ENCODE peak calls at places on chromosome 1, in five cellular contexts. R, S, L, E and Q are unnamed samples. For H3K4me1, the result is how much of the 10 kb centered on the place peaks cover.

GRCh38 chr1:182677393-182678098 is 6.8 kb downstream of the RGS8 start:
- DNase-seq in R (no peak), S (no peak), L (no peak), E (no peak), Q (peak)

GRCh38 chr1:228697209-228698016 is 37.9 kb upstream of the RHOU start:
- DNase-seq in R (no peak), S (peak), L (peak), E (peak), Q (no peak)

GRCh38 chr1:221335161-221336101 is 406.5 kb downstream of the DUSP10 start:
- DNase-seq in R (no peak), S (no peak), L (no peak), E (peak), Q (peak)

GRCh38 chr1:190124068-190124467 is 353.6 kb downstream of the BRINP3 start:
- DNase-seq in R (no peak), S (no peak), L (no peak), E (peak), Q (no peak)

GRCh38 chr1:226017070-226017469 is 17.9 kb upstream of the SDE2 start:
- DNase-seq in R (no peak), S (no peak), L (no peak), E (no peak), Q (no peak)

GRCh38 chr1:23367451-23367790 is 2.2 kb downstream of the ZNF436 start:
- DNase-seq in R (no peak), S (no peak), L (peak), E (no peak), Q (peak)

GRCh38 chr1:175013445-175013844 is 9.8 kb downstream of the MRPS14 start:
- DNase-seq in R (no peak), S (no peak), L (no peak), E (no peak), Q (no peak)

GRCh38 chr1:28190996-28191645 is 14.6 kb upstream of the PTAFR start:
- DNase-seq in R (no peak), S (no peak), L (no peak), E (no peak), Q (no peak)

GRCh38 chr1:173082913-173083312 is 32.2 kb upstream of the TNFSF18 start:
- DNase-seq in R (no peak), S (no peak), L (no peak), E (no peak), Q (no peak)

GRCh38 chr1:86695400-86695799 is 9.0 kb upstream of the SH3GLB1 start:
- DNase-seq in R (no peak), S (no peak), L (no peak), E (no peak), Q (no peak)

GRCh38 chr1:222251813-222252212 is 296.1 kb downstream of the HHIPL2 start:
- DNase-seq in R (no peak), S (no peak), L (no peak), E (no peak), Q (no peak)

GRCh38 chr1:72282271-72282656 is at the start of gene NEGR1:
- DNase-seq in R (peak), S (peak), L (peak), E (peak), Q (peak)

GRCh38 chr1:69246109-69246508 is 321.6 kb upstream of the LRRC7 start:
- DNase-seq in R (no peak), S (no peak), L (no peak), E (no peak), Q (peak)

GRCh38 chr1:158833269-158833668 is 2.1 kb downstream of the MNDA start:
- DNase-seq in R (no peak), S (no peak), L (no peak), E (no peak), Q (no peak)

GRCh38 chr1:10968411-10968826 is 44.0 kb upstream of the TARDBP start:
- DNase-seq in R (no peak), S (no peak), L (no peak), E (no peak), Q (no peak)

GRCh38 chr1:23013657-23014056 is 2.0 kb downstream of the TEX46 start:
- DNase-seq in R (peak), S (no peak), L (no peak), E (no peak), Q (peak)

GRCh38 chr1:91032349-91032748 is 10.5 kb upstream of the ZNF644 start:
- DNase-seq in R (no peak), S (no peak), L (no peak), E (no peak), Q (no peak)

GRCh38 chr1:32487182-32487581 is 22.3 kb downstream of the ZBTB8B start:
- DNase-seq in R (no peak), S (no peak), L (no peak), E (no peak), Q (no peak)

GRCh38 chr1:21764615-21765423 is 18.1 kb downstream of the USP48 start:
- DNase-seq in R (no peak), S (no peak), L (no peak), E (peak), Q (peak)

GRCh38 chr1:2208309-2209239 is 14.0 kb upstream of the FAAP20 start:
- DNase-seq in R (no peak), S (peak), L (peak), E (peak), Q (no peak)

GRCh38 chr1:111364690-111365089 is 62.8 kb downstream of the OVGP1 start:
- DNase-seq in R (peak), S (no peak), L (no peak), E (no peak), Q (peak)

GRCh38 chr1:28640766-28641165 is 2.1 kb downstream of the TAF12 start:
- DNase-seq in R (no peak), S (no peak), L (no peak), E (no peak), Q (peak)

GRCh38 chr1:52629021-52629643 is 3.8 kb upstream of the SHISAL2A start:
- DNase-seq in R (peak), S (no peak), L (no peak), E (no peak), Q (peak)

GRCh38 chr1:89757532-89757931 is 63.3 kb upstream of the LRRC8D start:
- DNase-seq in R (no peak), S (peak), L (no peak), E (peak), Q (no peak)

GRCh38 chr1:220298470-220298869 is 26.2 kb upstream of the RAB3GAP2 start:
- DNase-seq in R (no peak), S (no peak), L (no peak), E (no peak), Q (peak)

GRCh38 chr1:47590523-47591225 is 152.8 kb downstream of the FOXD2 start:
- DNase-seq in R (peak), S (no peak), L (no peak), E (no peak), Q (no peak)

GRCh38 chr1:9891207-9891606 is 18.9 kb downstream of the CTNNBIP1 start:
- DNase-seq in R (no peak), S (no peak), L (no peak), E (no peak), Q (peak)

GRCh38 chr1:111948209-111949131 is 41.0 kb downstream of the KCND3 start:
- DNase-seq in R (no peak), S (no peak), L (no peak), E (peak), Q (peak)

GRCh38 chr1:245458234-245458633 is 303.4 kb downstream of the KIF26B start:
- DNase-seq in R (no peak), S (no peak), L (no peak), E (no peak), Q (no peak)

GRCh38 chr1:169527461-169528213 is 41.9 kb upstream of the SLC19A2 start:
- DNase-seq in R (no peak), S (no peak), L (no peak), E (no peak), Q (no peak)

GRCh38 chr1:28804071-28804470 is 7.9 kb upstream of the OPRD1 start:
- DNase-seq in R (no peak), S (no peak), L (no peak), E (no peak), Q (peak)

GRCh38 chr1:117371436-117372151 is 4.3 kb downstream of the MAN1A2 start:
- DNase-seq in R (no peak), S (no peak), L (no peak), E (no peak), Q (peak)

GRCh38 chr1:60994369-60994768 is 88.0 kb upstream of the NFIA start:
- DNase-seq in R (no peak), S (no peak), L (no peak), E (no peak), Q (no peak)

GRCh38 chr1:210394281-210394798 is 65.6 kb downstream of the HHAT start:
- DNase-seq in R (no peak), S (no peak), L (no peak), E (peak), Q (no peak)

GRCh38 chr1:37353871-37354270 is 120.5 kb upstream of the ZC3H12A start:
- DNase-seq in R (no peak), S (no peak), L (no peak), E (no peak), Q (no peak)

GRCh38 chr1:38586993-38587646 is 272.5 kb downstream of the RRAGC start:
- DNase-seq in R (peak), S (peak), L (no peak), E (peak), Q (peak)

GRCh38 chr1:228020686-228021525 is 14.1 kb downstream of the WNT3A start:
- DNase-seq in R (peak), S (peak), L (peak), E (no peak), Q (no peak)

DNA sequence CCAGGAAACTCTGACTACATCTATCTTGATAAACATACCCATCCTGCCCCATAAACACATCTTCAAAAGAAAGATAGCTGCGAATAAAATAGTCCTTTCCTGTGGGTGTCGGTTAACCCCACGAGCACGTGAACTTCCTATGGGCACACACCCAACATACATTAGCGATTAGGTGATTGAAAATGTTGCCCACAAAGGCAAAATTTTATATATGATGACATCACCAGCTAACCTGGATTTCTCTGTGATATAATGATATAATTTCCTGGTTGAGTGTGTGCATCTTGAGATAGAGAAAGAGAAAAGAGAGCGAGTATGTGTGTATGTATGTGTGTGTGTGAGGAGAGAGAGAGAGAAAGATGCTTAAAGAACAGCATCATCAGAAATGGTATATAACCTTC is 296.1 kb downstream of the PTPRC start:
- DNase-seq in R (no peak), S (no peak), L (no peak), E (no peak), Q (no peak)
- H3K4me1 ChIP-seq in R (under half), S (under half), L (under half), E (under half), Q (under half)

GRCh38 chr1:58818075-58818474 is 34.2 kb upstream of the JUN start:
- DNase-seq in R (no peak), S (no peak), L (no peak), E (no peak), Q (no peak)

GRCh38 chr1:58818991-58819390 is 35.1 kb upstream of the JUN start:
- DNase-seq in R (no peak), S (no peak), L (no peak), E (no peak), Q (no peak)

GRCh38 chr1:58821309-58821708 is 37.5 kb upstream of the JUN start:
- DNase-seq in R (no peak), S (no peak), L (no peak), E (no peak), Q (no peak)

GRCh38 chr1:58816747-58817221 is 32.9 kb upstream of the JUN start:
- DNase-seq in R (no peak), S (no peak), L (no peak), E (no peak), Q (no peak)

DNA sequence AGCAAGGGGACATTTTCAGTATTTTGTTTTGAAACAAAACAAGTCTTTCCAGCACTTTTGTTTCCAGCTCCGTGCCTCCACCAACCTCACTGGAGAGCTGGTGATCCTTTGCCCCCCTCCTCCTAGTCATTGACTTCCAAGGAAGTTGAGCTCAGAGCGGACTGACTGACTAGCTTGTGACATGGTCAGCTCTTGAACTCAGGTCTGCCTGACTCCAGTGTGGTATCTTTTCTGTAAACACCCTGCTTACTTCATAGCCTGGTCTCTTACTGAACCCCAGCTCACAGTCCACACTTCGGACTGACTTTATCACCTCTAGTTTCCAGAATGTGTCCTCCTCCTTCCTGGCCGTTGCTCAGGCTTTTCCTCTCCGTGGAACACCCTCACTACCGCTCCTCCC is 35.9 kb upstream of the JUN start:
- DNase-seq in R (no peak), S (no peak), L (no peak), E (no peak), Q (no peak)
- H3K4me1 ChIP-seq in R (under half), S (under half), L (under half), E (under half), Q (under half)

DNA sequence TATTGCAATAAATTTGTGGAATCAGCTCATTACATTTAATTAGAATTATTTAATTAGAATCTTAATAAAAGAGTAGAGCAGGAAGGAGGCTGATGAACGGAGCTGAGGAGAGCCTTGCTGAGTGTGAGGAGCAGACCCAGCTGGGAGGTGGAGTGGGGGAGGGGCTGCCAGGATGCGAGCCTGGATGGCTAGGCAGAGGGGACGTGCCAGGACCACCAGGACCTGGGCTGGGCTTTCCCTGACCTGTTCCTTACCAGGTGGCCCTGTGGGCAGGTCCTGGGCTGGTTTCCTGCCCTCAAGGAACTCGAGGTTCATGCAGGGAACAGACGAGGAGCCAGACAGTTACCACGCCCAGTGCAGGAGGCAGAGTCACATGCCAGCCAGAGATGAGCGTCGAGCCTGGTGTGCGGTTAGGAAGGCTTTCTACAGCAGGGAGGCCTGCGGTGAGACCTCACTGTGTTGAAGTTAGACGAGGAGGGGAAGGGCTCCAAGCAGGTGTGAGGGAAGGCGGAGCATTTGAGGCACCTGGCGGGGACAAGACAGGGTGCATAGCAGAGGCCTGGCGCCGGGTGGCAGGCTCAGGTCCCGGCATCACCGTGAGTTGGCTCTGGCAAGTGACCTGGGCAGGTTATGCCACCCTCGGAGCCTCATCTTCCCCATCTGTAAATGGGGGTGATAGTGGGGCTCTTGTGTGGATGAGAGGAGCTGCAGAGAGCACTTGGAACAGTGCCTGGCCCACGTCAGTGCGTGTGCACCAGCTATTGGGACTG is 33.9 kb downstream of the LDLRAP1 start:
- DNase-seq in R (no peak), S (no peak), L (no peak), E (no peak), Q (no peak)
- H3K4me1 ChIP-seq in R (under half), S (under half), L (under half), E (under half), Q (under half)

DNA sequence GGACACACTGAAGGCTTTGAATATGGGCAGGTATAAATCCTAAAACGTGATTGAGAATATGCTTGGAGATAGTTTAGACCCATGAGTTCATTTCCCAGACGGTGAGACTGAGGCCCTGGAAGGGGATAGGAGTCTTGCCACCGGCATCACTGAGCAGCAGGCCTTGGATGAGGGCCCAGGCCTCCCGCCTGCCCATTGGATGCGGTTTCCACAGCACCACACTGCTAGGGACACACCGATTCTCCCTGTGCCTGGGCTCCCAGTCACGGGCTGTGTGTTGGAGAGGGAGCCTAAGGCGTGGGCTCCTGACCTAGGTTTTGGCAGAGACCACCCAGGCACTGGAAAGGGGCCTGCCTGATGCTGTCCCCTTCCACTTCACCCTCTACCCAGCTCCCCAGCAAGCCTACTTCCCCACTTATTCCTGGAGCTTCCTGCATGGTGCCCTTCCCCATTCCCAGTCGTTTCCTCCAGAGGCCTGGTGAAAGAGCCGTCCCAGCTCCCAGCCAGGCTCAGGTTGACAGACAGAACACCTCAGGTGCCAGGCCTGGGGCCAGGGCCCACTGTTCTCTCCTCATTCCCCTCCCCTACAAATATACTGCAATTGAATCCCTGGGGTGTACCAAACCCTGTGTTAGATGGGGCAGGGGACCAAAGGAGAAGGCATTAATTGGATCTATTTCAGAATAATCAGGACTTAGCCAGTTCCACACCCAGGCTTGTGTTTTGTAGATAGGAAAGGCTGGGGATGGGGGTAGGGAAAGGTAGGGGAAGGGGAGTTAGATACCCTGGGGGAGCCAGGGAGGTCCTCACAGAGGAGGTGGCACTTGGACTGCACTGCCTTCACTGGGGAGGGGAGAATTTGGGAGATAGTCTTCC is 3.4 kb downstream of the FOXO6 start:
- DNase-seq in R (no peak), S (no peak), L (no peak), E (peak), Q (no peak)
- H3K4me1 ChIP-seq in R (under half), S (under half), L (under half), E (under half), Q (under half)

GRCh38 chr1:94854458-94855306 is 34.5 kb downstream of the SLC44A3 start:
- DNase-seq in R (peak), S (peak), L (peak), E (peak), Q (peak)

GRCh38 chr1:94852758-94853157 is 32.6 kb downstream of the SLC44A3 start:
- DNase-seq in R (no peak), S (no peak), L (no peak), E (no peak), Q (no peak)

GRCh38 chr1:94855307-94855700 is 35.1 kb downstream of the SLC44A3 start:
- DNase-seq in R (no peak), S (no peak), L (no peak), E (no peak), Q (no peak)

GRCh38 chr1:94856004-94856403 is 35.8 kb downstream of the SLC44A3 start:
- DNase-seq in R (no peak), S (no peak), L (no peak), E (no peak), Q (no peak)

GRCh38 chr1:94851571-94851970 is 31.4 kb downstream of the SLC44A3 start:
- DNase-seq in R (no peak), S (no peak), L (no peak), E (no peak), Q (no peak)
- H3K4me1 ChIP-seq in R (under half), S (under half), L (under half), E (under half), Q (under half)

DNA sequence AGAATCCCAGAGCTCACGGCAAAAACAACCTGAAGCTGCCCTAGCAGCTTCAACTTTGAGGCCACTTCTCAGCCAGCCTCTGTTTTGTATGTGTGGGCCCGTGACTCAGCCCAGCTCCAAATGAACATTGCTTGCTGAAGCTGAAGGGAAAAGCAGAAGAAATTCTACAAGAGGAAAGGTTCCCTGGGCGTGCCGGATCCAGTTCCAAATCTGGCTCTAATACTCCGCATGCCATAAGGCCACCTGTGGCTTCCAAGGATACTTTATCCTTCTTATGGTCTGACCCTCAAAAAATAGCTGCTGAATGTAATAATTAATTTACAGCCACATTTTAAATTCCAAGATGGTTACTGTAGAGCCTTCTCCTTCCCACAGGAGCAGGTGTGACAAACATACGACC is 24.3 kb downstream of the TSPAN2 start:
- DNase-seq in R (no peak), S (no peak), L (no peak), E (no peak), Q (no peak)
- H3K4me1 ChIP-seq in R (under half), S (under half), L (under half), E (under half), Q (under half)